ENCODE peak calls at places on chromosome 19, in four cellular contexts. S is IMR-90, W is endothelial cell of umbilical vein, L is K562. T is an unnamed sample.

GRCh38 chr19:12938536-12939291 is at the start of gene CALR:
- DNase-seq in S (no peak), W (peak; percentile 45), L (peak; percentile 64), T (no peak)

GRCh38 chr19:45499196-45500180 is 1.2 kb downstream of the PPM1N start:
- DNase-seq in S (no peak), W (peak; percentile 38), L (peak; percentile 90), T (no peak)

GRCh38 chr19:53621885-53622710 is 9.7 kb upstream of the DPRX start:
- DNase-seq in S (no peak), W (no peak), L (no peak), T (no peak)

GRCh38 chr19:46213156-46213555 is 16.4 kb upstream of the IGFL1 start:
- DNase-seq in S (no peak), W (no peak), L (no peak), T (no peak)

GRCh38 chr19:46373573-46374359 is 26.9 kb downstream of the PPP5C start:
- DNase-seq in S (peak; percentile 50), W (peak; percentile 81), L (no peak), T (peak; percentile 99)

GRCh38 chr19:33400856-33401682 is 27.6 kb downstream of the CEBPG start:
- DNase-seq in S (no peak), W (no peak), L (no peak), T (no peak)

GRCh38 chr19:53898680-53899341 is 10.3 kb upstream of the CACNG7 start:
- DNase-seq in S (no peak), W (no peak), L (peak; percentile 64), T (no peak)

GRCh38 chr19:39158646-39159260 is 33.2 kb downstream of the PAK4 start:
- DNase-seq in S (no peak), W (no peak), L (peak; percentile 68), T (no peak)

GRCh38 chr19:14059652-14060155 is 2.2 kb downstream of the PALM3 start:
- DNase-seq in S (no peak), W (no peak), L (peak; percentile 70), T (no peak)

GRCh38 chr19:17576758-17577532 is 21.5 kb downstream of the COLGALT1 start:
- DNase-seq in S (no peak), W (no peak), L (peak; percentile 98), T (peak; percentile 53)

GRCh38 chr19:29671393-29672076 is 6.3 kb downstream of the PLEKHF1 start:
- DNase-seq in S (no peak), W (peak; percentile 4), L (peak; percentile 81), T (peak; percentile 99)

GRCh38 chr19:39514840-39515550 is at the start of gene SELENOV:
- DNase-seq in S (no peak), W (no peak), L (no peak), T (no peak)

GRCh38 chr19:2524840-2525723 is 49.2 kb downstream of the GADD45B start:
- DNase-seq in S (peak; percentile 75), W (no peak), L (peak; percentile 32), T (peak; percentile 72)

GRCh38 chr19:45528744-45529453 is 21.6 kb downstream of the VASP start:
- DNase-seq in S (no peak), W (no peak), L (peak; percentile 73), T (no peak)

GRCh38 chr19:39533003-39533512 is 406 bp upstream of the EID2B start:
- DNase-seq in S (no peak), W (no peak), L (no peak), T (no peak)

GRCh38 chr19:29527500-29528328 is 1.9 kb downstream of the VSTM2B start:
- DNase-seq in S (no peak), W (no peak), L (no peak), T (no peak)

GRCh38 chr19:58001895-58002369 is 688 bp downstream of the ZNF606 start:
- DNase-seq in S (peak; percentile 5), W (no peak), L (no peak), T (no peak)

GRCh38 chr19:13056052-13056660 is 46.5 kb downstream of the LYL1 start:
- DNase-seq in S (peak; percentile 71), W (no peak), L (no peak), T (peak; percentile 49)

GRCh38 chr19:17775991-17776803 is 18.7 kb upstream of the B3GNT3 start:
- DNase-seq in S (peak; percentile 6), W (no peak), L (no peak), T (no peak)

GRCh38 chr19:33621811-33622504 is at the start of gene CHST8:
- DNase-seq in S (no peak), W (peak; percentile 11), L (peak; percentile 24), T (no peak)

GRCh38 chr19:30566681-30567420 is 194.7 kb downstream of the ZNF536 start:
- DNase-seq in S (no peak), W (no peak), L (no peak), T (no peak)

GRCh38 chr19:46428278-46429141 is at the start of gene PNMA8C:
- DNase-seq in S (peak; percentile 63), W (peak; percentile 38), L (peak; percentile 71), T (no peak)

GRCh38 chr19:57465680-57466381 is 8.9 kb upstream of the VN1R1 start:
- DNase-seq in S (peak; percentile 24), W (peak; percentile 16), L (peak; percentile 59), T (peak; percentile 7)

GRCh38 chr19:54517483-54517882 is 14.9 kb downstream of the LAIR2 start:
- DNase-seq in S (peak; percentile 2), W (peak; percentile 52), L (peak; percentile 82), T (no peak)

GRCh38 chr19:35211545-35212230 is 16.9 kb downstream of the FAM187B start:
- DNase-seq in S (no peak), W (peak; percentile 48), L (no peak), T (no peak)

GRCh38 chr19:58274771-58275199 is 4.0 kb upstream of the ZNF8 start:
- DNase-seq in S (peak; percentile 35), W (peak; percentile 25), L (no peak), T (no peak)

GRCh38 chr19:50384685-50385535 is 763 bp downstream of the POLD1 start:
- DNase-seq in S (peak; percentile 16), W (no peak), L (peak; percentile 68), T (no peak)

GRCh38 chr19:12792048-12792852 is 964 bp downstream of the JUNB start:
- DNase-seq in S (peak; percentile 55), W (peak; percentile 43), L (peak; percentile 87), T (no peak)

GRCh38 chr19:28019371-28019770 is 1193.6 kb downstream of the UQCRFS1 start:
- DNase-seq in S (no peak), W (no peak), L (no peak), T (no peak)

GRCh38 chr19:9996541-9996940 is 13.8 kb downstream of the COL5A3 start:
- DNase-seq in S (peak; percentile 62), W (no peak), L (no peak), T (no peak)

GRCh38 chr19:31938675-31939074 is 406.7 kb upstream of the ZNF507 start:
- DNase-seq in S (no peak), W (no peak), L (no peak), T (no peak)

GRCh38 chr19:3692141-3693029 is 7.9 kb downstream of the PIP5K1C start:
- DNase-seq in S (no peak), W (no peak), L (no peak), T (no peak)

GRCh38 chr19:46661735-46662592 is 982 bp upstream of the DACT3 start:
- DNase-seq in S (peak; percentile 90), W (peak; percentile 88), L (peak; percentile 90), T (peak; percentile 67)

GRCh38 chr19:6826281-6826920 is 53.9 kb downstream of the VAV1 start:
- DNase-seq in S (no peak), W (no peak), L (no peak), T (no peak)

GRCh38 chr19:18202759-18203407 is 959 bp downstream of the RAB3A start:
- DNase-seq in S (no peak), W (no peak), L (peak; percentile 69), T (no peak)

GRCh38 chr19:40348961-40349507 is 539 bp downstream of the PLD3 start:
- DNase-seq in S (peak; percentile 52), W (peak; percentile 55), L (peak; percentile 52), T (no peak)

DNA sequence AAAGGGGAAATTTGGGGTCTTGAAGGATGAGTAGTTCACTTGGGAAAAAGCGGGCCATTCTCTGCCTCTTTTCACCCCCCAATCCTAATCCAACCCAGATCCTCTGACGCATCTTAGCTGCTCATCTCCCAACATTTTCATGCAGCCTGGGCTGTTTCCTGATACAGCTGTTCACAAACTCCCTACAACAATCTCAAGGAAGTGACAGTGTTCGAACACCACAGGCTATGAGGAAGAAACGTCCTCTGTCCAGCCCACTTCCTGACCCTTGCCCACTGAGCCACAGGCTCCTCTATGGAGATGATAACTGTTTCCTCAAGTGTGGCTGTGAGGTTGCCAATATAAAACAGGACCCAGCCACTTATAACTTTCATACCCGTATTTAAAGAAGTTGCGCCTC is 16.2 kb downstream of the LMTK3 start:
- DNase-seq in S (no peak), W (no peak), L (no peak), T (no peak)
- H3K4me2 ChIP-seq in S (no peak overlapping the region), W (no peak overlapping the region), L (no peak overlapping the region), T (no peak overlapping the region)

GRCh38 chr19:11642902-11643301 is 45.6 kb downstream of the ZNF627 start:
- DNase-seq in S (no peak), W (no peak), L (no peak), T (no peak)

GRCh38 chr19:11633223-11633622 is 35.9 kb downstream of the ZNF627 start:
- DNase-seq in S (no peak), W (no peak), L (no peak), T (no peak)

GRCh38 chr19:11641241-11641640 is 44.0 kb downstream of the ZNF627 start:
- DNase-seq in S (no peak), W (no peak), L (peak; percentile 41), T (no peak)

GRCh38 chr19:11639602-11640471 is 42.6 kb downstream of the ZNF627 start:
- DNase-seq in S (peak; percentile 85), W (peak; percentile 94), L (peak; percentile 98), T (peak; percentile 81)

GRCh38 chr19:11639245-11639601 is 41.9 kb downstream of the ZNF627 start:
- DNase-seq in S (no peak), W (no peak), L (no peak), T (no peak)
- H3K4me3 ChIP-seq in S (no peak overlapping the region), W (no peak overlapping the region), L (peak overlapping the region; percentile 85), T (no peak overlapping the region)

DNA sequence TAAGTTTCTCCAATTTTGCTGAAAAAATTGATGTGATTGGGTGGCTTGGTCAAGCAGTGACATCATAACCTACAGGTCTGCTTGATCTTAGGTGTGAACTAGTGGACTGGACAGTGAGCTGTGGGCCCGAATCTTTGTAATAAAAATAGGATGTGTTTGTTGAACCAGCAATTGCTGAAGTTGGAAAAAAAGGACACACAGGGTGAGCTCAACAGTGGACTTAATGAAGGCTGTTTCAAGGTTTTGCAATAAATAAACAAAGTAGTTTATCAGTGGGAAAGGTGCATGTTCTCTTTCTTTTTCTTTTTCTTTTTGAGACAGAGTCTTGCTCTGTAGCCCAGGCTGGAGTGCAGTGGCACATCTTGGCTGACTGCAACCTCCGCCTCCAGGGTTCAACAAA is 30.3 kb upstream of the ZNF726 start:
- DNase-seq in S (no peak), W (no peak), L (no peak), T (no peak)
- H3K9me1 ChIP-seq in S (no peaks in the 10 kb centered on the region), W (no peaks in the 10 kb centered on the region), L (no peaks in the 10 kb centered on the region), T (no peaks in the 10 kb centered on the region)

DNA sequence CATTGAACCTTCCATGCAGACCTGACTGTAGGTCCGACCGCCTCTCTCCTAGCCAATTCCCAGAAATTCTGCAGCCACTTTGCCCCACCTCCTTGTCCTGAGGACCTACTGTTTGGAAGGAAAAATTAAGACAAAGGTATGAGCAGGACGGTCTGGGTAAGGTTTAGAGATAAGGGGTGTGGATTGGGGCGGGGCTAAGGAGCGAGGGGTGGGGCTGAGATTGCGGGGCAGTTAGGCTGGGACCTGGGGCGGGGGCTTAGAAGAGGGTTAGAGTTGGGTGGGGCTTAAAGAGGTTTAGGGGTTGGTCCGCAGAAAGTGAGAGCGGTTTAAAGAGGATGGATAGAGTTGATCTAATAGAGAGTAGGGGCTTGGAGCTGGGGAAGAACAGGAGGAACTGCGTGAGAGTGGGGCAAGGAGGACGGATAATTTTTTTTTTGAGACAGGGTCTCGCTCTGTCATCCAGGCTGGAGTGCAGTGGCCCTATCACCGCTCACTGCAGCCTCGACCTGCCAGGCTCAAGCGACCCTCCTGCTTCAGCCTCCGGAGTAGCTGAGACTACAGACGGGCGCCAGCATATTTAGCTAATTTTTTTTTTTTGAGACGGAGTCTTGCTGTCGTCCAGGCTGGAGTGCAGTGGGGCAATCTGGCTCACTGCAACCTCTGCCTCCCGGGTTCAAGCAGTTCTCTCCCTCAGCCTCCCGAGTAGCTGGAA is 1.7 kb upstream of the ZNF865 start:
- DNase-seq in S (no peak), W (no peak), L (peak; percentile 60), T (no peak)
- H3K4me2 ChIP-seq in S (no peak overlapping the region), W (no peak overlapping the region), L (peak overlapping the region; percentile 44), T (no peak overlapping the region)

T was measured in keratinocyte.